ENCODE peak calls at places on chromosomes 4 and X, in eight cellular contexts. F is neural progenitor cell, S is epithelial cell of proximal tubule, W is suprapubic skin, L is astrocyte of the spinal cord, O is lower lobe of right lung, C is cardiac muscle cell, R is stomach. T is an unnamed sample.

GRCh38 chrX:150092549-150092948 is 154.3 kb upstream of the EOLA2 start:
- DNase-seq in C (peak), F (no peak), R (no peak), O (no peak), W (no peak), S (no peak), L (no peak), T (no peak)

GRCh38 chr4:152310223-152310622 is 225.7 kb downstream of the FBXW7 start:
- DNase-seq in F (no peak), S (peak), C (no peak), R (no peak), L (peak), O (no peak), W (no peak), T (no peak)

GRCh38 chr4:588351-588849 is 12.3 kb upstream of the TMEM271 start:
- DNase-seq in F (no peak), L (no peak), O (no peak), R (no peak), W (no peak), S (no peak), C (no peak), T (no peak)

GRCh38 chr4:7352486-7352885 is 82.2 kb downstream of the PSAPL1 start:
- DNase-seq in C (no peak), O (no peak), W (no peak), L (no peak), S (no peak), R (no peak), F (no peak), T (no peak)

GRCh38 chrX:34130501-34130900 is 1.6 kb downstream of the FAM47A start:
- DNase-seq in W (no peak), F (no peak), R (no peak), C (no peak), O (no peak), L (no peak), S (no peak), T (no peak)

GRCh38 chrX:57270980-57271379 is 15.5 kb upstream of the FAAH2 start:
- DNase-seq in S (no peak), O (no peak), C (no peak), R (no peak), L (no peak), W (no peak), F (no peak), T (no peak)

GRCh38 chr4:176792348-176793059 is at the start of gene VEGFC:
- DNase-seq in O (peak), C (peak), W (peak), L (peak), F (peak), S (no peak), R (peak), T (peak)

GRCh38 chrX:13169688-13170087 is 125.3 kb upstream of the FAM9C start:
- DNase-seq in W (no peak), F (no peak), L (no peak), O (no peak), R (no peak), C (no peak), S (no peak), T (no peak)

GRCh38 chr4:122309988-122310626 is 68.7 kb upstream of the ADAD1 start:
- DNase-seq in L (peak), W (no peak), C (no peak), O (no peak), R (no peak), S (no peak), F (no peak), T (no peak)

GRCh38 chr4:138449938-138450337 is 207.8 kb upstream of the SLC7A11 start:
- DNase-seq in F (no peak), C (no peak), S (no peak), O (no peak), L (no peak), W (no peak), R (no peak), T (no peak)

GRCh38 chr4:48642421-48643144 is 137.5 kb downstream of the FRYL start:
- DNase-seq in W (no peak), S (no peak), C (no peak), L (peak), F (no peak), R (no peak), O (no peak), T (no peak)

GRCh38 chrX:118730500-118731247 is 3.3 kb downstream of the IL13RA1 start:
- DNase-seq in R (no peak), C (no peak), F (no peak), S (no peak), W (no peak), O (no peak), L (peak), T (no peak)

GRCh38 chrX:46325312-46325877 is 219.8 kb downstream of the ZNF674 start:
- DNase-seq in W (no peak), F (peak), S (peak), L (peak), C (peak), R (no peak), O (peak), T (no peak)

GRCh38 chr4:185020293-185020808 is 2.1 kb downstream of the HELT start:
- DNase-seq in S (no peak), R (no peak), F (peak), C (no peak), W (no peak), O (peak), L (peak), T (no peak)

GRCh38 chr4:111198426-111198825 is 575.5 kb upstream of the PITX2 start:
- DNase-seq in S (no peak), W (no peak), F (no peak), O (no peak), R (no peak), L (no peak), C (no peak), T (no peak)

GRCh38 chr4:182015893-182016292 is 227.3 kb upstream of the TENM3 start:
- DNase-seq in F (no peak), S (no peak), L (peak), C (no peak), R (no peak), O (no peak), W (no peak), T (no peak)

GRCh38 chr4:7128651-7129050 is 60.8 kb upstream of the GRPEL1 start:
- DNase-seq in W (no peak), O (no peak), C (no peak), S (no peak), R (no peak), L (no peak), F (no peak), T (no peak)

GRCh38 chr4:153713840-153714239 is 29.8 kb downstream of the TLR2 start:
- DNase-seq in S (no peak), C (no peak), F (no peak), O (no peak), W (no peak), R (no peak), L (peak), T (no peak)

GRCh38 chr4:156870861-156871260 is 100.7 kb downstream of the PDGFC start:
- DNase-seq in R (no peak), L (no peak), S (no peak), W (no peak), C (no peak), O (no peak), F (no peak), T (no peak)

GRCh38 chrX:101206471-101206870 is 13.1 kb upstream of the DRP2 start:
- DNase-seq in F (peak), L (peak), C (peak), O (no peak), R (no peak), S (peak), W (no peak), T (no peak)

GRCh38 chr4:72858328-72858727 is 211.2 kb downstream of the COX18 start:
- DNase-seq in S (peak), W (no peak), C (no peak), F (no peak), O (no peak), L (peak), R (no peak), T (no peak)

GRCh38 chrX:10103023-10103422 is 53.8 kb upstream of the CLCN4 start:
- DNase-seq in C (no peak), O (no peak), L (peak), W (no peak), S (peak), F (no peak), R (no peak), T (no peak)

GRCh38 chr4:147778942-147779341 is 47.1 kb downstream of the ARHGAP10 start:
- DNase-seq in S (no peak), L (no peak), C (no peak), W (no peak), R (no peak), O (no peak), F (no peak), T (no peak)

GRCh38 chr4:76562161-76562560 is 127.1 kb downstream of the SHROOM3 start:
- DNase-seq in L (peak), C (no peak), F (no peak), W (no peak), O (no peak), S (no peak), R (no peak), T (no peak)

DNA sequence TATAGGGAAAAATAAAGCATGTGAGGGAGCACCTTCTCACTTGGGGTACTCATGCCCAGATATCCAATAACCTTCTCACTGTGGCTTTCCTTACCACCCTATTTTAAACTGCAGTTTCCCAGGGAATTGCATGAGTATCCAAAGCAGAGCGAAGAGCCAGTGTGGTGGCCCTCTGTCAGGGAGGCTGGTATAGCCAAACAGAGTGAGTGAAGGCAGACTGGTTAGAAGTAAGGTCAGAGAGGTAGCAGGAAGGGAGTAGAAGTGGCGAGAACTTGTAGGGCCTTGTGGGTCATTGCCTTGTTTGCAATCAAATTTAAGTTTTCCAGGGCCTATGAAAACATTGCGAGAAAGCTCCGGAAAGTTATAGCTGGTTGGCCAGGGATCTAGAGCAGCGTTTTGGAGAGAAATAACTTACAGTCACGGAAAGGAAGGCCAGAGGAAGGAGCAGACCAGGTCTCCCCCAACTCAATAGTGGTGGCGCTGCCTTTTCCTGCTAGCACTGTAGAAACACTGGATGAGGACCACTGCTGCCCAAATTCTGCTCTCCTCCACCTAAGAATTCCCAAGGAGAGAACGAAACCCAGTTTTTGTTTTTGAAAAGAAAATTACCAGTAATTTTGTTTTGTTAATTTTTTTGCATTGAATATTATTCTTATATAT is 77.2 kb downstream of the PDLIM5 start:
- DNase-seq in R (no peak), W (no peak), O (no peak), C (no peak), F (no peak), S (no peak), L (no peak), T (no peak)
- H3K4me3 ChIP-seq in R (no peak), W (no peak), O (no peak), C (no peak), F (no peak), S (no peak), L (no peak), T (no peak)

DNA sequence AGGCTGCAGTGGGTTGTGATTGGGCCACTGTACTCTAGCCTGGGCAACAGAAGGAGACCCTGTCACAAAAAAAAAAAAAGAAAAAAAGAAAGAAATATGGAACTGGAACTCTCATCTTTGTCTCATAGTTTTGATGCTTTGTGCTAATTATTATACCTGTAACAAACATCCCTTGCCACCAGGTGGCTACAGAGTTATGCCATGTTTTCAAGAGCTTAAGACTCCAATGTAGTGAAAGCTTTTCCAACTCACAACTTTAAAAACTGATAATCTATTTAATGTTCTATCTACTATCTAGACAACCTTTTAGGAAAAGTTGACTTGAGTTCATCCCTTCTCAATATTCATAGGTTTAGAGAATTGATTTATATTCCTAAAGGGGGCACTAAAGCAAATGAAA is 42.4 kb downstream of the HTR2C start:
- DNase-seq in C (peak), R (no peak), S (no peak), W (no peak), L (peak), O (no peak), F (peak), T (no peak)
- TF ChIP-seq CTCF in C (peak), R (no peak), S (peak), W (no peak), L (peak), O (peak), F (peak), T (no peak)

GRCh38 chr4:57764840-57765239 is 654.7 kb upstream of the IGFBP7 start:
- DNase-seq in S (no peak), L (no peak), R (no peak), O (no peak), C (no peak), W (no peak), F (no peak), T (no peak)
- H3K4me3 ChIP-seq in S (no peak), L (no peak), R (no peak), O (no peak), C (no peak), W (no peak), F (no peak), T (no peak)

GRCh38 chr4:2186133-2186864 is 55.6 kb downstream of the HAUS3 start:
- DNase-seq in O (no peak), W (no peak), R (peak), S (no peak), L (peak), F (peak), C (peak), T (peak)
- TF ChIP-seq CTCF in O (peak), W (no peak), R (no peak), S (peak), L (peak), F (peak), C (peak), T (peak)

GRCh38 chr4:183905593-183906485 is 732 bp downstream of the STOX2 start:
- DNase-seq in L (peak), F (peak), O (peak), R (peak), C (peak), W (no peak), S (peak), T (peak)
- H3K4me3 ChIP-seq in L (peak), F (peak), O (peak), R (peak), C (peak), W (peak), S (peak), T (peak)

T was measured in WERI-Rb-1.